ENCODE peak calls at places on chromosome X, in nine cellular contexts. O is Ammon's horn; P is SHP77; F is ELF-1; G is A549; W is PC-3; S is NCI-H446; J is naive B cell; T is activated CD8-positive, alpha-beta memory T cell treated with anti-CD3 and anti-CD28 coated beads for 48 hours. N is an unnamed sample.

GRCh38 chrX:83819304-83819703 is 41.6 kb upstream of the CYLC1 start:
- DNase-seq in F (peak; percentile 24), J (no peak), W (no peak), S (no peak), G (no peak), O (no peak), P (peak; percentile 31), T (no peak), N (no peak)

GRCh38 chrX:49269768-49270248 is at the start of gene PPP1R3F:
- DNase-seq in T (no peak), J (no peak), S (peak; percentile 55), W (no peak), F (no peak), P (no peak), G (no peak), O (no peak), N (no peak)

GRCh38 chrX:44903107-44903506 is 30.1 kb downstream of the KDM6A start:
- DNase-seq in S (no peak), J (no peak), G (peak; percentile 41), F (no peak), O (no peak), P (no peak), W (peak; percentile 81), T (no peak), N (no peak)

GRCh38 chrX:133359466-133359865 is 55.8 kb downstream of the GPC4 start:
- DNase-seq in S (no peak), O (no peak), W (no peak), G (no peak), F (peak; percentile 42), T (no peak), P (no peak), J (no peak), N (no peak)

GRCh38 chrX:64975491-64975890 is 759 bp downstream of the ZC4H2 start:
- DNase-seq in W (peak; percentile 42), O (peak; percentile 16), S (peak; percentile 32), P (peak; percentile 29), G (peak; percentile 24), T (no peak), F (peak; percentile 74), J (peak; percentile 5), N (no peak)

GRCh38 chrX:9378980-9379696 is 85.7 kb upstream of the TBL1X start:
- DNase-seq in P (no peak), F (no peak), S (no peak), T (no peak), G (no peak), W (peak; percentile 74), O (no peak), J (no peak), N (peak; percentile 55)

GRCh38 chrX:97314348-97314747 is 430.6 kb downstream of the RPA4 start:
- DNase-seq in J (no peak), W (no peak), P (no peak), G (no peak), F (no peak), O (no peak), T (no peak), S (no peak), N (no peak)

GRCh38 chrX:28847423-28847822 is 260.2 kb downstream of the IL1RAPL1 start:
- DNase-seq in J (no peak), P (no peak), G (peak; percentile 1), T (no peak), S (no peak), F (peak; percentile 39), O (peak; percentile 89), W (peak; percentile 64), N (peak; percentile 14)

GRCh38 chrX:68660746-68661145 is 13.3 kb downstream of the STARD8 start:
- DNase-seq in J (no peak), F (peak; percentile 76), W (no peak), S (no peak), T (no peak), P (no peak), O (no peak), G (no peak), N (no peak)

GRCh38 chrX:10725071-10725470 is 104.7 kb upstream of the MID1 start:
- DNase-seq in J (no peak), P (no peak), W (peak; percentile 52), O (no peak), S (no peak), F (no peak), T (no peak), G (peak; percentile 26), N (no peak)

GRCh38 chrX:68358679-68359078 is 74.6 kb downstream of the OPHN1 start:
- DNase-seq in S (no peak), W (no peak), G (no peak), T (no peak), F (no peak), J (no peak), P (no peak), O (no peak), N (no peak)

GRCh38 chrX:105695451-105695850 is 126.9 kb upstream of the NRK start:
- DNase-seq in P (no peak), O (no peak), W (peak; percentile 84), S (no peak), F (no peak), G (no peak), J (no peak), T (no peak), N (no peak)

GRCh38 chrX:96834137-96834536 is 49.6 kb upstream of the RPA4 start:
- DNase-seq in O (no peak), J (no peak), S (no peak), F (no peak), T (no peak), G (no peak), P (no peak), W (no peak), N (no peak)

GRCh38 chrX:71990518-71990917 is 79.9 kb downstream of the NHSL2 start:
- DNase-seq in W (no peak), O (no peak), F (peak; percentile 50), J (no peak), G (no peak), P (no peak), S (no peak), T (no peak), N (no peak)

GRCh38 chrX:130172127-130172834 is 519 bp downstream of the RAB33A start:
- DNase-seq in G (no peak), T (no peak), W (no peak), S (no peak), J (no peak), P (no peak), F (no peak), O (peak; percentile 14), N (no peak)

GRCh38 chrX:20595928-20596550 is 329.3 kb upstream of the RPS6KA3 start:
- DNase-seq in G (no peak), O (peak; percentile 8), T (peak; percentile 31), W (peak; percentile 72), P (no peak), J (no peak), F (peak; percentile 49), S (no peak), N (no peak)

GRCh38 chrX:21943460-21944135 is 3.1 kb downstream of the SMS start:
- DNase-seq in G (peak; percentile 20), P (no peak), F (peak; percentile 52), S (peak; percentile 10), J (no peak), W (peak; percentile 83), T (no peak), O (no peak), N (no peak)

GRCh38 chrX:134660627-134661026 is 2.4 kb upstream of the PLAC1 start:
- DNase-seq in G (no peak), T (no peak), P (no peak), J (no peak), W (no peak), O (no peak), S (no peak), F (no peak), N (no peak)

GRCh38 chrX:40244980-40245379 is 147.2 kb upstream of the BCOR start:
- DNase-seq in O (no peak), G (no peak), F (no peak), P (no peak), W (no peak), T (no peak), S (no peak), J (no peak), N (no peak)

GRCh38 chrX:3052864-3053263 is 11.6 kb downstream of the ARSF start:
- DNase-seq in S (peak; percentile 34), F (no peak), T (no peak), P (no peak), J (no peak), G (no peak), W (no peak), O (peak; percentile 56), N (no peak)

GRCh38 chrX:31604629-31605221 is 532.9 kb upstream of the FTHL17 start:
- DNase-seq in S (no peak), J (no peak), P (no peak), W (no peak), F (no peak), G (no peak), T (no peak), O (no peak), N (no peak)

GRCh38 chrX:150680974-150681373 is 12.2 kb upstream of the MTMR1 start:
- DNase-seq in T (no peak), G (no peak), O (no peak), J (no peak), F (peak; percentile 46), W (peak; percentile 66), S (peak; percentile 19), P (no peak), N (no peak)

GRCh38 chrX:2471641-2472040 is 29.1 kb downstream of the DHRSX start:
- DNase-seq in F (no peak), G (no peak), S (no peak), P (no peak), W (no peak), T (no peak), J (no peak), O (no peak), N (no peak)

GRCh38 chrX:50471390-50471789 is 765 bp upstream of the DGKK start:
- DNase-seq in T (no peak), P (no peak), J (no peak), O (no peak), W (no peak), S (no peak), G (no peak), F (peak; percentile 40), N (no peak)

GRCh38 chrX:38513087-38513742 is 48.1 kb upstream of the TSPAN7 start:
- DNase-seq in P (peak; percentile 13), J (no peak), S (peak; percentile 2), F (no peak), G (no peak), O (peak; percentile 5), T (no peak), W (peak; percentile 10), N (no peak)

GRCh38 chrX:31838617-31839016 is 766.8 kb upstream of the FTHL17 start:
- DNase-seq in T (no peak), P (no peak), W (no peak), F (no peak), J (no peak), S (no peak), G (no peak), O (no peak), N (no peak)

GRCh38 chrX:108198420-108198819 is 106.8 kb downstream of the ATG4A start:
- DNase-seq in S (no peak), G (no peak), J (no peak), O (no peak), P (no peak), F (no peak), W (no peak), T (no peak), N (no peak)

GRCh38 chrX:39720945-39721344 is 376.8 kb downstream of the BCOR start:
- DNase-seq in W (no peak), J (no peak), S (no peak), G (no peak), O (no peak), T (no peak), F (no peak), P (no peak), N (no peak)

GRCh38 chrX:150361070-150361776 is 1.9 kb upstream of the MAMLD1 start:
- DNase-seq in T (no peak), J (peak; percentile 27), W (peak; percentile 18), G (no peak), O (no peak), P (no peak), S (no peak), F (peak; percentile 75), N (no peak)

GRCh38 chrX:11193035-11193469 is 81.9 kb downstream of the HCCS start:
- DNase-seq in T (no peak), P (no peak), W (peak; percentile 53), S (no peak), G (no peak), O (no peak), F (no peak), J (no peak), N (no peak)

GRCh38 chrX:100994352-100995281 is 25.1 kb downstream of the ARL13A start:
- DNase-seq in W (peak; percentile 76), G (peak; percentile 48), S (no peak), T (no peak), J (no peak), O (no peak), F (no peak), P (no peak), N (peak; percentile 34)